ENCODE peak calls at places on chromosome 9, in seven cellular contexts. One of them, this sample, is unnamed.

GRCh38 chr9:14437336-14438231 is 123.6 kb upstream of the NFIB start:
- DNase-seq in neural progenitor cell: no peak
- DNase-seq in astrocyte: no peak
- DNase-seq in fibroblast of villous mesenchyme: no peak
- DNase-seq in CMK: no peak
- DNase-seq in GM04504: no peak
- DNase-seq in stimulated activated CD4-positive, alpha-beta T cell treated with anti-CD3 and anti-CD28 coated beads, Interleukin-12 subunit alpha, Interleukin-12 subunit beta, amount 100 ng/mL, for 24 hours: no peak
- DNase-seq in this sample: peak

GRCh38 chr9:121945849-121946248 is 147.3 kb downstream of the TTLL11 start:
- DNase-seq in neural progenitor cell: no peak
- DNase-seq in astrocyte: no peak
- DNase-seq in fibroblast of villous mesenchyme: no peak
- DNase-seq in CMK: no peak
- DNase-seq in GM04504: no peak
- DNase-seq in stimulated activated CD4-positive, alpha-beta T cell treated with anti-CD3 and anti-CD28 coated beads, Interleukin-12 subunit alpha, Interleukin-12 subunit beta, amount 100 ng/mL, for 24 hours: no peak
- DNase-seq in this sample: peak

GRCh38 chr9:82421498-82421897 is 432.9 kb downstream of the SPATA31D1 start:
- DNase-seq in neural progenitor cell: no peak
- DNase-seq in astrocyte: no peak
- DNase-seq in fibroblast of villous mesenchyme: no peak
- DNase-seq in CMK: no peak
- DNase-seq in GM04504: no peak
- DNase-seq in stimulated activated CD4-positive, alpha-beta T cell treated with anti-CD3 and anti-CD28 coated beads, Interleukin-12 subunit alpha, Interleukin-12 subunit beta, amount 100 ng/mL, for 24 hours: no peak
- DNase-seq in this sample: no peak

GRCh38 chr9:82489579-82489915 is 501.0 kb downstream of the SPATA31D1 start:
- DNase-seq in neural progenitor cell: no peak
- DNase-seq in astrocyte: peak
- DNase-seq in fibroblast of villous mesenchyme: no peak
- DNase-seq in CMK: no peak
- DNase-seq in GM04504: no peak
- DNase-seq in stimulated activated CD4-positive, alpha-beta T cell treated with anti-CD3 and anti-CD28 coated beads, Interleukin-12 subunit alpha, Interleukin-12 subunit beta, amount 100 ng/mL, for 24 hours: no peak
- DNase-seq in this sample: peak

GRCh38 chr9:80117031-80117430 is 545.3 kb downstream of the TLE4 start:
- DNase-seq in neural progenitor cell: no peak
- DNase-seq in astrocyte: no peak
- DNase-seq in fibroblast of villous mesenchyme: no peak
- DNase-seq in CMK: no peak
- DNase-seq in GM04504: no peak
- DNase-seq in stimulated activated CD4-positive, alpha-beta T cell treated with anti-CD3 and anti-CD28 coated beads, Interleukin-12 subunit alpha, Interleukin-12 subunit beta, amount 100 ng/mL, for 24 hours: no peak
- DNase-seq in this sample: no peak

GRCh38 chr9:121386442-121387175 is 16.6 kb upstream of the STOM start:
- DNase-seq in neural progenitor cell: no peak
- DNase-seq in astrocyte: no peak
- DNase-seq in fibroblast of villous mesenchyme: no peak
- DNase-seq in CMK: no peak
- DNase-seq in GM04504: no peak
- DNase-seq in stimulated activated CD4-positive, alpha-beta T cell treated with anti-CD3 and anti-CD28 coated beads, Interleukin-12 subunit alpha, Interleukin-12 subunit beta, amount 100 ng/mL, for 24 hours: no peak
- DNase-seq in this sample: no peak

GRCh38 chr9:127424669-127424986 is 446 bp downstream of the ZNF79 start:
- DNase-seq in neural progenitor cell: no peak
- DNase-seq in astrocyte: no peak
- DNase-seq in fibroblast of villous mesenchyme: no peak
- DNase-seq in CMK: no peak
- DNase-seq in GM04504: no peak
- DNase-seq in stimulated activated CD4-positive, alpha-beta T cell treated with anti-CD3 and anti-CD28 coated beads, Interleukin-12 subunit alpha, Interleukin-12 subunit beta, amount 100 ng/mL, for 24 hours: no peak
- DNase-seq in this sample: no peak

GRCh38 chr9:95796029-95796428 is 79.5 kb upstream of the ERCC6L2 start:
- DNase-seq in neural progenitor cell: no peak
- DNase-seq in astrocyte: no peak
- DNase-seq in fibroblast of villous mesenchyme: no peak
- DNase-seq in CMK: no peak
- DNase-seq in GM04504: no peak
- DNase-seq in stimulated activated CD4-positive, alpha-beta T cell treated with anti-CD3 and anti-CD28 coated beads, Interleukin-12 subunit alpha, Interleukin-12 subunit beta, amount 100 ng/mL, for 24 hours: no peak
- DNase-seq in this sample: no peak

GRCh38 chr9:131270171-131271015 is 5.9 kb downstream of the FAM78A start:
- DNase-seq in neural progenitor cell: no peak
- DNase-seq in astrocyte: no peak
- DNase-seq in fibroblast of villous mesenchyme: no peak
- DNase-seq in CMK: peak
- DNase-seq in GM04504: no peak
- DNase-seq in stimulated activated CD4-positive, alpha-beta T cell treated with anti-CD3 and anti-CD28 coated beads, Interleukin-12 subunit alpha, Interleukin-12 subunit beta, amount 100 ng/mL, for 24 hours: no peak
- DNase-seq in this sample: peak

GRCh38 chr9:101468116-101468515 is 32.5 kb upstream of the ALDOB start:
- DNase-seq in neural progenitor cell: no peak
- DNase-seq in astrocyte: no peak
- DNase-seq in fibroblast of villous mesenchyme: no peak
- DNase-seq in CMK: no peak
- DNase-seq in GM04504: no peak
- DNase-seq in stimulated activated CD4-positive, alpha-beta T cell treated with anti-CD3 and anti-CD28 coated beads, Interleukin-12 subunit alpha, Interleukin-12 subunit beta, amount 100 ng/mL, for 24 hours: no peak
- DNase-seq in this sample: no peak

GRCh38 chr9:131036529-131037335 is 27.8 kb downstream of the LAMC3 start:
- DNase-seq in neural progenitor cell: no peak
- DNase-seq in astrocyte: no peak
- DNase-seq in fibroblast of villous mesenchyme: no peak
- DNase-seq in CMK: no peak
- DNase-seq in GM04504: no peak
- DNase-seq in stimulated activated CD4-positive, alpha-beta T cell treated with anti-CD3 and anti-CD28 coated beads, Interleukin-12 subunit alpha, Interleukin-12 subunit beta, amount 100 ng/mL, for 24 hours: no peak
- DNase-seq in this sample: no peak

GRCh38 chr9:127927457-127928231 is 2.9 kb downstream of the PIP5KL1 start:
- DNase-seq in neural progenitor cell: peak
- DNase-seq in astrocyte: no peak
- DNase-seq in fibroblast of villous mesenchyme: no peak
- DNase-seq in CMK: no peak
- DNase-seq in GM04504: no peak
- DNase-seq in stimulated activated CD4-positive, alpha-beta T cell treated with anti-CD3 and anti-CD28 coated beads, Interleukin-12 subunit alpha, Interleukin-12 subunit beta, amount 100 ng/mL, for 24 hours: no peak
- DNase-seq in this sample: no peak

GRCh38 chr9:29691758-29692407 is 2118.6 kb upstream of the C9orf72 start:
- DNase-seq in neural progenitor cell: peak
- DNase-seq in astrocyte: no peak
- DNase-seq in fibroblast of villous mesenchyme: peak
- DNase-seq in CMK: no peak
- DNase-seq in GM04504: no peak
- DNase-seq in stimulated activated CD4-positive, alpha-beta T cell treated with anti-CD3 and anti-CD28 coated beads, Interleukin-12 subunit alpha, Interleukin-12 subunit beta, amount 100 ng/mL, for 24 hours: no peak
- DNase-seq in this sample: peak

GRCh38 chr9:134406366-134407122 is 80.3 kb downstream of the RXRA start:
- DNase-seq in neural progenitor cell: no peak
- DNase-seq in astrocyte: no peak
- DNase-seq in fibroblast of villous mesenchyme: peak
- DNase-seq in CMK: no peak
- DNase-seq in GM04504: no peak
- DNase-seq in stimulated activated CD4-positive, alpha-beta T cell treated with anti-CD3 and anti-CD28 coated beads, Interleukin-12 subunit alpha, Interleukin-12 subunit beta, amount 100 ng/mL, for 24 hours: no peak
- DNase-seq in this sample: no peak

GRCh38 chr9:112699230-112699629 is 18.7 kb downstream of the INIP start:
- DNase-seq in neural progenitor cell: no peak
- DNase-seq in astrocyte: no peak
- DNase-seq in fibroblast of villous mesenchyme: no peak
- DNase-seq in CMK: no peak
- DNase-seq in GM04504: no peak
- DNase-seq in stimulated activated CD4-positive, alpha-beta T cell treated with anti-CD3 and anti-CD28 coated beads, Interleukin-12 subunit alpha, Interleukin-12 subunit beta, amount 100 ng/mL, for 24 hours: no peak
- DNase-seq in this sample: no peak

GRCh38 chr9:33418090-33418489 is 15.7 kb upstream of the AQP7 start:
- DNase-seq in neural progenitor cell: no peak
- DNase-seq in astrocyte: no peak
- DNase-seq in fibroblast of villous mesenchyme: no peak
- DNase-seq in CMK: no peak
- DNase-seq in GM04504: no peak
- DNase-seq in stimulated activated CD4-positive, alpha-beta T cell treated with anti-CD3 and anti-CD28 coated beads, Interleukin-12 subunit alpha, Interleukin-12 subunit beta, amount 100 ng/mL, for 24 hours: no peak
- DNase-seq in this sample: no peak

GRCh38 chr9:108156270-108156998 is 666.9 kb upstream of the KLF4 start:
- DNase-seq in neural progenitor cell: no peak
- DNase-seq in astrocyte: no peak
- DNase-seq in fibroblast of villous mesenchyme: peak
- DNase-seq in CMK: peak
- DNase-seq in GM04504: no peak
- DNase-seq in stimulated activated CD4-positive, alpha-beta T cell treated with anti-CD3 and anti-CD28 coated beads, Interleukin-12 subunit alpha, Interleukin-12 subunit beta, amount 100 ng/mL, for 24 hours: no peak
- DNase-seq in this sample: peak